ENCODE peak calls at places on chromosomes 11 and 22, in ten cellular contexts. J, W, K, C, Y, O, R, G, S and H are unnamed samples. For H3K4me1, the result is how much of the 10 kb centered on the place peaks cover.

GRCh38 chr11:111913997-111914396 is 1.5 kb downstream of the HSPB2 start:
- DNase-seq in J (peak), W (no peak), K (no peak), C (no peak), Y (no peak), O (no peak), R (no peak), G (no peak), S (no peak), H (no peak)

GRCh38 chr11:35723493-35724284 is 61.1 kb downstream of the TRIM44 start:
- DNase-seq in J (peak), W (no peak), K (no peak), C (no peak), Y (no peak), O (no peak), R (no peak), G (no peak), S (no peak), H (no peak)

GRCh38 chr11:60786811-60787567 is 1.9 kb downstream of the MS4A10 start:
- DNase-seq in J (peak), W (peak), K (no peak), C (no peak), Y (no peak), O (no peak), R (no peak), G (peak), S (no peak), H (no peak)

GRCh38 chr22:27100789-27101188 is 443.4 kb downstream of the MIAT start:
- DNase-seq in J (peak), W (no peak), K (no peak), C (peak), Y (no peak), O (no peak), R (no peak), G (no peak), S (no peak), H (no peak)

GRCh38 chr22:48424661-48425060 is 1403.0 kb downstream of the BRD1 start:
- DNase-seq in J (no peak), W (no peak), K (no peak), C (no peak), Y (no peak), O (no peak), R (no peak), G (no peak), S (no peak), H (no peak)

GRCh38 chr11:74671520-74672196 is 59.6 kb downstream of the CHRDL2 start:
- DNase-seq in J (peak), W (peak), K (no peak), C (peak), Y (no peak), O (no peak), R (no peak), G (no peak), S (no peak), H (no peak)

GRCh38 chr11:86072211-86072610 is 3.3 kb upstream of the PICALM start:
- DNase-seq in J (no peak), W (no peak), K (no peak), C (no peak), Y (no peak), O (no peak), R (no peak), G (no peak), S (no peak), H (no peak)

GRCh38 chr11:11580831-11581492 is 40.8 kb downstream of the GALNT18 start:
- DNase-seq in J (no peak), W (no peak), K (no peak), C (peak), Y (no peak), O (no peak), R (no peak), G (peak), S (no peak), H (no peak)

GRCh38 chr22:43066134-43066533 is 23.1 kb downstream of the TTLL1 start:
- DNase-seq in J (no peak), W (no peak), K (no peak), C (peak), Y (no peak), O (no peak), R (no peak), G (peak), S (no peak), H (no peak)

GRCh38 chr22:35834080-35834479 is 116.4 kb downstream of the APOL5 start:
- DNase-seq in J (no peak), W (no peak), K (no peak), C (no peak), Y (no peak), O (no peak), R (no peak), G (no peak), S (no peak), H (no peak)
- H3K27ac ChIP-seq in J (no peak), W (peak), K (no peak), C (no peak), Y (no peak), O (no peak), R (no peak), G (peak), S (no peak), H (no peak)

DNA sequence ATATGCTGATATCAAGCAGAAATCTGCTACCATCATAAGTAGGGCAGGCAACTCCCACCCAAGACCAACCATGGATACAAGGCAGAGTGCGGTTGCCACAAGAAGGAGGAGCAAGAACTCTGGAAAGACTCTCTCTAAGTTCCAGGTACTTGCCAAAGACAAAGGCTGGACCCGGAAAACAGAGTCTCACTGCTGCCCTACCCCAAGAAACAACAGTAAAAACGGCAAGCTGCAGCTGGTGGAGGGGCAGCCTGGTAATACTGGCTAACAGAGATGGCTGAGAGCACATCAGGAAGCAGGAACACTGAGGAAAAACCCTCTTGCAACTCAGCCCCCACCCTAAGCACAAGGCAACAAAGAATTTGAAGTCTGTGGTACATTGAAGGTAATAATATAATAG is 27.7 kb upstream of the NXPE2 start:
- DNase-seq in J (no peak), W (no peak), K (no peak), C (no peak), Y (no peak), O (no peak), R (no peak), G (no peak), S (no peak), H (no peak)
- H3K4me3 ChIP-seq in J (no peak), W (no peak), K (no peak), C (no peak), Y (no peak), O (no peak), R (no peak), G (no peak), S (no peak), H (no peak)

GRCh38 chr11:104136861-104137260 is 27.1 kb downstream of the PDGFD start:
- DNase-seq in J (no peak), W (no peak), K (no peak), C (no peak), Y (no peak), O (no peak), R (no peak), G (no peak), S (no peak), H (no peak)

GRCh38 chr11:104146421-104146820 is 17.5 kb downstream of the PDGFD start:
- DNase-seq in J (peak), W (no peak), K (no peak), C (no peak), Y (no peak), O (no peak), R (no peak), G (no peak), S (no peak), H (no peak)

GRCh38 chr11:104146943-104147342 is 17.0 kb downstream of the PDGFD start:
- DNase-seq in J (no peak), W (no peak), K (no peak), C (no peak), Y (no peak), O (no peak), R (no peak), G (no peak), S (no peak), H (no peak)

GRCh38 chr11:104148074-104148473 is 15.9 kb downstream of the PDGFD start:
- DNase-seq in J (peak), W (no peak), K (no peak), C (no peak), Y (no peak), O (no peak), R (no peak), G (no peak), S (no peak), H (no peak)

GRCh38 chr11:104142701-104143100 is 21.2 kb downstream of the PDGFD start:
- DNase-seq in J (no peak), W (no peak), K (no peak), C (no peak), Y (no peak), O (no peak), R (no peak), G (no peak), S (no peak), H (no peak)
- H3K4me1 ChIP-seq in J (under half), W (under half), K (under half), C (under half), Y (under half), O (under half), R (under half), G (under half), S (under half), H (under half)

GRCh38 chr11:28981331-28981865 is 873.2 kb downstream of the METTL15 start:
- DNase-seq in J (peak), W (no peak), K (no peak), C (no peak), Y (no peak), O (no peak), R (no peak), G (no peak), S (no peak), H (no peak)
- H3K27ac ChIP-seq in J (no peak), W (no peak), K (no peak), C (no peak), Y (no peak), O (no peak), R (no peak), G (no peak), S (no peak), H (no peak)

GRCh38 chr22:46086577-46087335 is 63.6 kb upstream of the PPARA start:
- DNase-seq in J (peak), W (no peak), K (no peak), C (no peak), Y (no peak), O (no peak), R (no peak), G (peak), S (no peak), H (no peak)
- H3K4me3 ChIP-seq in J (peak), W (peak), K (no peak), C (no peak), Y (peak), O (no peak), R (no peak), G (peak), S (no peak), H (no peak)

GRCh38 chr11:2736577-2737225 is 36.9 kb upstream of the KCNQ1OT1 start:
- DNase-seq in J (no peak), W (no peak), K (no peak), C (no peak), Y (no peak), O (no peak), R (no peak), G (no peak), S (no peak), H (no peak)

GRCh38 chr11:2737876-2738275 is 38.1 kb upstream of the KCNQ1OT1 start:
- DNase-seq in J (peak), W (no peak), K (no peak), C (no peak), Y (no peak), O (no peak), R (no peak), G (peak), S (no peak), H (no peak)

GRCh38 chr11:2735053-2735589 is 35.3 kb upstream of the KCNQ1OT1 start:
- DNase-seq in J (no peak), W (no peak), K (no peak), C (no peak), Y (no peak), O (no peak), R (no peak), G (no peak), S (no peak), H (no peak)

GRCh38 chr11:2738551-2739431 is 39.0 kb upstream of the KCNQ1OT1 start:
- DNase-seq in J (no peak), W (no peak), K (no peak), C (no peak), Y (no peak), O (no peak), R (no peak), G (no peak), S (no peak), H (no peak)

DNA sequence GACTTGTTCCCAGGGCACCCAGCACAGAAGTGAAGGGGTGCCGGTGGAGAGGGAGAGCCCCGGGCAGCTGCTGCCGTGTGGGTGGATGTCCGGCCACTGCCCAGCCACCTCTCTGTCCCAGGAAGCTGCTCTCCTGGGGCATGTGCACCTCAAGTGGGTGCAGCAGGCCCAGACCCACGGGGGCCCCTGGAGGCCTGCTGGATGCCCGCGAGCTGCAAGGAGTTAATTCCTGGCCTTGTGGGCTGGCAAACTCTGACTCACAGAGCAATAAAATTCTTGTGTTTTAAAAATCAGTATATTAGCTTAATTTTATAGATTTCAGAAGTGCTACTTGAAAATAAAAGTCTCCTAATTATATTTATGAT is 37.4 kb upstream of the KCNQ1OT1 start:
- DNase-seq in J (no peak), W (no peak), K (no peak), C (no peak), Y (no peak), O (no peak), R (no peak), G (no peak), S (no peak), H (no peak)
- H3K4me1 ChIP-seq in J (under half), W (under half), K (under half), C (under half), Y (under half), O (under half), R (under half), G (under half), S (under half), H (under half)